ENCODE peak calls at places on chromosomes 16 and 17, in nine cellular contexts. One of them, this sample, is unnamed.

GRCh38 chr17:6981426-6981825 is 14.4 kb upstream of the ALOX12 start:
- DNase-seq in activated CD8-positive, alpha-beta T cell treated with anti-CD3 and anti-CD28 coated beads for 36 hours: no peak
- DNase-seq in thoracic aorta: no peak
- DNase-seq in naive thymus-derived CD8-positive, alpha-beta T cell: no peak
- DNase-seq in H54: no peak
- DNase-seq in heart left ventricle: no peak
- DNase-seq in NCI-H1092 treated with DMSO at 0.1 percent for 48 hours: no peak
- DNase-seq in CD4-positive, alpha-beta memory T cell: no peak
- DNase-seq in amniotic epithelial cell: no peak
- DNase-seq in this sample: no peak

GRCh38 chr17:69192754-69193153 is 35.9 kb downstream of the ABCA10 start:
- DNase-seq in activated CD8-positive, alpha-beta T cell treated with anti-CD3 and anti-CD28 coated beads for 36 hours: no peak
- DNase-seq in thoracic aorta: no peak
- DNase-seq in naive thymus-derived CD8-positive, alpha-beta T cell: no peak
- DNase-seq in H54: no peak
- DNase-seq in heart left ventricle: no peak
- DNase-seq in NCI-H1092 treated with DMSO at 0.1 percent for 48 hours: no peak
- DNase-seq in CD4-positive, alpha-beta memory T cell: no peak
- DNase-seq in amniotic epithelial cell: peak
- DNase-seq in this sample: no peak

GRCh38 chr17:69060835-69061234 is at the start of gene ABCA9:
- DNase-seq in activated CD8-positive, alpha-beta T cell treated with anti-CD3 and anti-CD28 coated beads for 36 hours: no peak
- DNase-seq in thoracic aorta: no peak
- DNase-seq in naive thymus-derived CD8-positive, alpha-beta T cell: no peak
- DNase-seq in H54: no peak
- DNase-seq in heart left ventricle: peak
- DNase-seq in NCI-H1092 treated with DMSO at 0.1 percent for 48 hours: no peak
- DNase-seq in CD4-positive, alpha-beta memory T cell: no peak
- DNase-seq in amniotic epithelial cell: no peak
- DNase-seq in this sample: no peak

GRCh38 chr16:88458039-88458772 is 5.1 kb downstream of the ZFPM1 start:
- DNase-seq in activated CD8-positive, alpha-beta T cell treated with anti-CD3 and anti-CD28 coated beads for 36 hours: no peak
- DNase-seq in thoracic aorta: no peak
- DNase-seq in naive thymus-derived CD8-positive, alpha-beta T cell: no peak
- DNase-seq in H54: no peak
- DNase-seq in heart left ventricle: no peak
- DNase-seq in NCI-H1092 treated with DMSO at 0.1 percent for 48 hours: no peak
- DNase-seq in CD4-positive, alpha-beta memory T cell: no peak
- DNase-seq in amniotic epithelial cell: peak
- DNase-seq in this sample: no peak

GRCh38 chr17:1460233-1460632 is 4.2 kb upstream of the CRK start:
- DNase-seq in activated CD8-positive, alpha-beta T cell treated with anti-CD3 and anti-CD28 coated beads for 36 hours: peak
- DNase-seq in thoracic aorta: peak
- DNase-seq in naive thymus-derived CD8-positive, alpha-beta T cell: no peak
- DNase-seq in H54: peak
- DNase-seq in heart left ventricle: peak
- DNase-seq in NCI-H1092 treated with DMSO at 0.1 percent for 48 hours: no peak
- DNase-seq in CD4-positive, alpha-beta memory T cell: no peak
- DNase-seq in amniotic epithelial cell: no peak
- DNase-seq in this sample: peak

GRCh38 chr16:68737730-68738590 is 868 bp downstream of the CDH1 start:
- DNase-seq in activated CD8-positive, alpha-beta T cell treated with anti-CD3 and anti-CD28 coated beads for 36 hours: peak
- DNase-seq in thoracic aorta: no peak
- DNase-seq in naive thymus-derived CD8-positive, alpha-beta T cell: no peak
- DNase-seq in H54: no peak
- DNase-seq in heart left ventricle: no peak
- DNase-seq in NCI-H1092 treated with DMSO at 0.1 percent for 48 hours: peak
- DNase-seq in CD4-positive, alpha-beta memory T cell: no peak
- DNase-seq in amniotic epithelial cell: no peak
- DNase-seq in this sample: peak

GRCh38 chr17:50042211-50042610 is 13.7 kb upstream of the ITGA3 start:
- DNase-seq in activated CD8-positive, alpha-beta T cell treated with anti-CD3 and anti-CD28 coated beads for 36 hours: no peak
- DNase-seq in thoracic aorta: no peak
- DNase-seq in naive thymus-derived CD8-positive, alpha-beta T cell: no peak
- DNase-seq in H54: no peak
- DNase-seq in heart left ventricle: no peak
- DNase-seq in NCI-H1092 treated with DMSO at 0.1 percent for 48 hours: no peak
- DNase-seq in CD4-positive, alpha-beta memory T cell: no peak
- DNase-seq in amniotic epithelial cell: no peak
- DNase-seq in this sample: no peak

GRCh38 chr16:55588799-55589198 is 22.3 kb downstream of the CAPNS2 start:
- DNase-seq in activated CD8-positive, alpha-beta T cell treated with anti-CD3 and anti-CD28 coated beads for 36 hours: no peak
- DNase-seq in thoracic aorta: no peak
- DNase-seq in naive thymus-derived CD8-positive, alpha-beta T cell: no peak
- DNase-seq in H54: no peak
- DNase-seq in heart left ventricle: no peak
- DNase-seq in NCI-H1092 treated with DMSO at 0.1 percent for 48 hours: no peak
- DNase-seq in CD4-positive, alpha-beta memory T cell: no peak
- DNase-seq in amniotic epithelial cell: peak
- DNase-seq in this sample: no peak

GRCh38 chr16:75195811-75196790 is 10.9 kb downstream of the CTRB2 start:
- DNase-seq in activated CD8-positive, alpha-beta T cell treated with anti-CD3 and anti-CD28 coated beads for 36 hours: no peak
- DNase-seq in thoracic aorta: no peak
- DNase-seq in naive thymus-derived CD8-positive, alpha-beta T cell: no peak
- DNase-seq in H54: no peak
- DNase-seq in heart left ventricle: no peak
- DNase-seq in NCI-H1092 treated with DMSO at 0.1 percent for 48 hours: no peak
- DNase-seq in CD4-positive, alpha-beta memory T cell: no peak
- DNase-seq in amniotic epithelial cell: no peak
- DNase-seq in this sample: no peak

GRCh38 chr16:56247808-56248207 is 56.5 kb downstream of the GNAO1 start:
- DNase-seq in activated CD8-positive, alpha-beta T cell treated with anti-CD3 and anti-CD28 coated beads for 36 hours: no peak
- DNase-seq in thoracic aorta: no peak
- DNase-seq in naive thymus-derived CD8-positive, alpha-beta T cell: no peak
- DNase-seq in H54: no peak
- DNase-seq in heart left ventricle: no peak
- DNase-seq in NCI-H1092 treated with DMSO at 0.1 percent for 48 hours: no peak
- DNase-seq in CD4-positive, alpha-beta memory T cell: no peak
- DNase-seq in amniotic epithelial cell: no peak
- DNase-seq in this sample: no peak

GRCh38 chr16:74817851-74818250 is 43.2 kb upstream of the FA2H start:
- DNase-seq in activated CD8-positive, alpha-beta T cell treated with anti-CD3 and anti-CD28 coated beads for 36 hours: no peak
- DNase-seq in thoracic aorta: no peak
- DNase-seq in naive thymus-derived CD8-positive, alpha-beta T cell: no peak
- DNase-seq in H54: no peak
- DNase-seq in heart left ventricle: no peak
- DNase-seq in NCI-H1092 treated with DMSO at 0.1 percent for 48 hours: no peak
- DNase-seq in CD4-positive, alpha-beta memory T cell: no peak
- DNase-seq in amniotic epithelial cell: no peak
- DNase-seq in this sample: no peak

GRCh38 chr17:82740906-82741759 is 5.7 kb downstream of the FN3K start:
- DNase-seq in activated CD8-positive, alpha-beta T cell treated with anti-CD3 and anti-CD28 coated beads for 36 hours: no peak
- DNase-seq in thoracic aorta: no peak
- DNase-seq in naive thymus-derived CD8-positive, alpha-beta T cell: no peak
- DNase-seq in H54: no peak
- DNase-seq in heart left ventricle: no peak
- DNase-seq in NCI-H1092 treated with DMSO at 0.1 percent for 48 hours: no peak
- DNase-seq in CD4-positive, alpha-beta memory T cell: no peak
- DNase-seq in amniotic epithelial cell: peak
- DNase-seq in this sample: no peak

GRCh38 chr16:70267516-70267915 is 15.8 kb upstream of the EXOSC6 start:
- DNase-seq in activated CD8-positive, alpha-beta T cell treated with anti-CD3 and anti-CD28 coated beads for 36 hours: no peak
- DNase-seq in thoracic aorta: no peak
- DNase-seq in naive thymus-derived CD8-positive, alpha-beta T cell: no peak
- DNase-seq in H54: peak
- DNase-seq in heart left ventricle: no peak
- DNase-seq in NCI-H1092 treated with DMSO at 0.1 percent for 48 hours: peak
- DNase-seq in CD4-positive, alpha-beta memory T cell: peak
- DNase-seq in amniotic epithelial cell: peak
- DNase-seq in this sample: no peak

GRCh38 chr17:7034955-7035590 is 742 bp upstream of the SLC16A13 start:
- DNase-seq in activated CD8-positive, alpha-beta T cell treated with anti-CD3 and anti-CD28 coated beads for 36 hours: peak
- DNase-seq in thoracic aorta: no peak
- DNase-seq in naive thymus-derived CD8-positive, alpha-beta T cell: peak
- DNase-seq in H54: no peak
- DNase-seq in heart left ventricle: peak
- DNase-seq in NCI-H1092 treated with DMSO at 0.1 percent for 48 hours: no peak
- DNase-seq in CD4-positive, alpha-beta memory T cell: peak
- DNase-seq in amniotic epithelial cell: no peak
- DNase-seq in this sample: no peak

GRCh38 chr16:71762186-71762585 is 37.7 kb upstream of the PHLPP2 start:
- DNase-seq in activated CD8-positive, alpha-beta T cell treated with anti-CD3 and anti-CD28 coated beads for 36 hours: no peak
- DNase-seq in thoracic aorta: no peak
- DNase-seq in naive thymus-derived CD8-positive, alpha-beta T cell: no peak
- DNase-seq in H54: no peak
- DNase-seq in heart left ventricle: no peak
- DNase-seq in NCI-H1092 treated with DMSO at 0.1 percent for 48 hours: no peak
- DNase-seq in CD4-positive, alpha-beta memory T cell: no peak
- DNase-seq in amniotic epithelial cell: peak
- DNase-seq in this sample: no peak

GRCh38 chr17:82235775-82236141 is 6.9 kb downstream of the SLC16A3 start:
- DNase-seq in activated CD8-positive, alpha-beta T cell treated with anti-CD3 and anti-CD28 coated beads for 36 hours: no peak
- DNase-seq in thoracic aorta: no peak
- DNase-seq in naive thymus-derived CD8-positive, alpha-beta T cell: no peak
- DNase-seq in H54: no peak
- DNase-seq in heart left ventricle: no peak
- DNase-seq in NCI-H1092 treated with DMSO at 0.1 percent for 48 hours: no peak
- DNase-seq in CD4-positive, alpha-beta memory T cell: no peak
- DNase-seq in amniotic epithelial cell: peak
- DNase-seq in this sample: no peak

GRCh38 chr17:79612468-79613194 is 1.8 kb upstream of the RBFOX3 start:
- DNase-seq in activated CD8-positive, alpha-beta T cell treated with anti-CD3 and anti-CD28 coated beads for 36 hours: peak
- DNase-seq in thoracic aorta: no peak
- DNase-seq in naive thymus-derived CD8-positive, alpha-beta T cell: no peak
- DNase-seq in H54: peak
- DNase-seq in heart left ventricle: no peak
- DNase-seq in NCI-H1092 treated with DMSO at 0.1 percent for 48 hours: peak
- DNase-seq in CD4-positive, alpha-beta memory T cell: peak
- DNase-seq in amniotic epithelial cell: no peak
- DNase-seq in this sample: no peak

GRCh38 chr16:17303101-17303500 is 167.7 kb downstream of the XYLT1 start:
- DNase-seq in activated CD8-positive, alpha-beta T cell treated with anti-CD3 and anti-CD28 coated beads for 36 hours: no peak
- DNase-seq in thoracic aorta: no peak
- DNase-seq in naive thymus-derived CD8-positive, alpha-beta T cell: no peak
- DNase-seq in H54: no peak
- DNase-seq in heart left ventricle: no peak
- DNase-seq in NCI-H1092 treated with DMSO at 0.1 percent for 48 hours: no peak
- DNase-seq in CD4-positive, alpha-beta memory T cell: no peak
- DNase-seq in amniotic epithelial cell: no peak
- DNase-seq in this sample: no peak